ENCODE peak calls at places on chromosomes 3 and 15, in eight cellular contexts. One of them, this sample, is unnamed.

GRCh38 chr3:62554264-62554799 is 181.0 kb upstream of the FEZF2 start:
- DNase-seq in ELF-1: no peak
- DNase-seq in EL: no peak
- DNase-seq in foreskin fibroblast: no peak
- DNase-seq in SW480: peak; percentile 20
- DNase-seq in pons: no peak
- DNase-seq in stimulated activated CD4-positive, alpha-beta T cell treated with anti-CD3 and anti-CD28 coated beads, Interleukin-4, amount 100 ng/mL, for 4 hours: no peak
- DNase-seq in KBM-7: no peak
- DNase-seq in this sample: no peak

GRCh38 chr3:177824190-177824786 is 627.0 kb upstream of the TBL1XR1 start:
- DNase-seq in ELF-1: no peak
- DNase-seq in EL: peak; percentile 66
- DNase-seq in foreskin fibroblast: peak; percentile 27
- DNase-seq in SW480: no peak
- DNase-seq in pons: peak; percentile 31
- DNase-seq in stimulated activated CD4-positive, alpha-beta T cell treated with anti-CD3 and anti-CD28 coated beads, Interleukin-4, amount 100 ng/mL, for 4 hours: no peak
- DNase-seq in KBM-7: no peak
- DNase-seq in this sample: no peak

GRCh38 chr15:90188914-90189748 is 12.0 kb upstream of the SEMA4B start:
- DNase-seq in ELF-1: no peak
- DNase-seq in EL: no peak
- DNase-seq in foreskin fibroblast: no peak
- DNase-seq in SW480: no peak
- DNase-seq in pons: no peak
- DNase-seq in stimulated activated CD4-positive, alpha-beta T cell treated with anti-CD3 and anti-CD28 coated beads, Interleukin-4, amount 100 ng/mL, for 4 hours: no peak
- DNase-seq in KBM-7: peak; percentile 78
- DNase-seq in this sample: peak; percentile 31

GRCh38 chr15:88791637-88792036 is 11.6 kb upstream of the ACAN start:
- DNase-seq in ELF-1: no peak
- DNase-seq in EL: no peak
- DNase-seq in foreskin fibroblast: no peak
- DNase-seq in SW480: no peak
- DNase-seq in pons: no peak
- DNase-seq in stimulated activated CD4-positive, alpha-beta T cell treated with anti-CD3 and anti-CD28 coated beads, Interleukin-4, amount 100 ng/mL, for 4 hours: no peak
- DNase-seq in KBM-7: no peak
- DNase-seq in this sample: no peak

GRCh38 chr3:29747991-29748390 is 467.1 kb downstream of the RBMS3 start:
- DNase-seq in ELF-1: no peak
- DNase-seq in EL: no peak
- DNase-seq in foreskin fibroblast: no peak
- DNase-seq in SW480: no peak
- DNase-seq in pons: no peak
- DNase-seq in stimulated activated CD4-positive, alpha-beta T cell treated with anti-CD3 and anti-CD28 coated beads, Interleukin-4, amount 100 ng/mL, for 4 hours: no peak
- DNase-seq in KBM-7: no peak
- DNase-seq in this sample: no peak

GRCh38 chr3:193563429-193563828 is 8.7 kb upstream of the ATP13A4 start:
- DNase-seq in ELF-1: no peak
- DNase-seq in EL: no peak
- DNase-seq in foreskin fibroblast: no peak
- DNase-seq in SW480: no peak
- DNase-seq in pons: no peak
- DNase-seq in stimulated activated CD4-positive, alpha-beta T cell treated with anti-CD3 and anti-CD28 coated beads, Interleukin-4, amount 100 ng/mL, for 4 hours: no peak
- DNase-seq in KBM-7: no peak
- DNase-seq in this sample: no peak

GRCh38 chr3:116614795-116615362 is 94.7 kb upstream of the TUSC7 start:
- DNase-seq in ELF-1: peak; percentile 3
- DNase-seq in EL: no peak
- DNase-seq in foreskin fibroblast: no peak
- DNase-seq in SW480: peak; percentile 37
- DNase-seq in pons: peak; percentile 42
- DNase-seq in stimulated activated CD4-positive, alpha-beta T cell treated with anti-CD3 and anti-CD28 coated beads, Interleukin-4, amount 100 ng/mL, for 4 hours: no peak
- DNase-seq in KBM-7: no peak
- DNase-seq in this sample: no peak

GRCh38 chr15:31278056-31278445 is 48.6 kb upstream of the KLF13 start:
- DNase-seq in ELF-1: peak; percentile 37
- DNase-seq in EL: no peak
- DNase-seq in foreskin fibroblast: no peak
- DNase-seq in SW480: no peak
- DNase-seq in pons: no peak
- DNase-seq in stimulated activated CD4-positive, alpha-beta T cell treated with anti-CD3 and anti-CD28 coated beads, Interleukin-4, amount 100 ng/mL, for 4 hours: no peak
- DNase-seq in KBM-7: no peak
- DNase-seq in this sample: no peak

GRCh38 chr3:73508330-73508954 is 116.3 kb downstream of the PDZRN3 start:
- DNase-seq in ELF-1: peak; percentile 54
- DNase-seq in EL: peak; percentile 68
- DNase-seq in foreskin fibroblast: peak; percentile 51
- DNase-seq in SW480: peak; percentile 57
- DNase-seq in pons: peak; percentile 84
- DNase-seq in stimulated activated CD4-positive, alpha-beta T cell treated with anti-CD3 and anti-CD28 coated beads, Interleukin-4, amount 100 ng/mL, for 4 hours: no peak
- DNase-seq in KBM-7: peak; percentile 37
- DNase-seq in this sample: peak; percentile 63

GRCh38 chr3:13346481-13347389 is 73.4 kb downstream of the NUP210 start:
- DNase-seq in ELF-1: peak; percentile 69
- DNase-seq in EL: no peak
- DNase-seq in foreskin fibroblast: no peak
- DNase-seq in SW480: no peak
- DNase-seq in pons: peak; percentile 19
- DNase-seq in stimulated activated CD4-positive, alpha-beta T cell treated with anti-CD3 and anti-CD28 coated beads, Interleukin-4, amount 100 ng/mL, for 4 hours: peak; percentile 56
- DNase-seq in KBM-7: peak; percentile 67
- DNase-seq in this sample: no peak

GRCh38 chr15:80152896-80153876 is at the start of gene FAH:
- DNase-seq in ELF-1: peak; percentile 57
- DNase-seq in EL: peak; percentile 49
- DNase-seq in foreskin fibroblast: peak; percentile 46
- DNase-seq in SW480: peak; percentile 44
- DNase-seq in pons: no peak
- DNase-seq in stimulated activated CD4-positive, alpha-beta T cell treated with anti-CD3 and anti-CD28 coated beads, Interleukin-4, amount 100 ng/mL, for 4 hours: peak; percentile 12
- DNase-seq in KBM-7: peak; percentile 80
- DNase-seq in this sample: peak; percentile 73

GRCh38 chr3:10926441-10926830 is 66.1 kb upstream of the SLC6A1 start:
- DNase-seq in ELF-1: no peak
- DNase-seq in EL: no peak
- DNase-seq in foreskin fibroblast: no peak
- DNase-seq in SW480: no peak
- DNase-seq in pons: no peak
- DNase-seq in stimulated activated CD4-positive, alpha-beta T cell treated with anti-CD3 and anti-CD28 coated beads, Interleukin-4, amount 100 ng/mL, for 4 hours: no peak
- DNase-seq in KBM-7: no peak
- DNase-seq in this sample: no peak

GRCh38 chr3:145817870-145818483 is 343.0 kb downstream of the PLOD2 start:
- DNase-seq in ELF-1: no peak
- DNase-seq in EL: no peak
- DNase-seq in foreskin fibroblast: no peak
- DNase-seq in SW480: no peak
- DNase-seq in pons: no peak
- DNase-seq in stimulated activated CD4-positive, alpha-beta T cell treated with anti-CD3 and anti-CD28 coated beads, Interleukin-4, amount 100 ng/mL, for 4 hours: no peak
- DNase-seq in KBM-7: no peak
- DNase-seq in this sample: no peak

GRCh38 chr15:53473886-53474285 is 285.6 kb downstream of the WDR72 start:
- DNase-seq in ELF-1: no peak
- DNase-seq in EL: no peak
- DNase-seq in foreskin fibroblast: no peak
- DNase-seq in SW480: no peak
- DNase-seq in pons: no peak
- DNase-seq in stimulated activated CD4-positive, alpha-beta T cell treated with anti-CD3 and anti-CD28 coated beads, Interleukin-4, amount 100 ng/mL, for 4 hours: no peak
- DNase-seq in KBM-7: no peak
- DNase-seq in this sample: no peak

GRCh38 chr3:180284331-180285110 is 247.8 kb upstream of the PEX5L start:
- DNase-seq in ELF-1: no peak
- DNase-seq in EL: peak; percentile 7
- DNase-seq in foreskin fibroblast: no peak
- DNase-seq in SW480: no peak
- DNase-seq in pons: no peak
- DNase-seq in stimulated activated CD4-positive, alpha-beta T cell treated with anti-CD3 and anti-CD28 coated beads, Interleukin-4, amount 100 ng/mL, for 4 hours: no peak
- DNase-seq in KBM-7: no peak
- DNase-seq in this sample: no peak

GRCh38 chr3:69698728-69699127 is 40.5 kb upstream of the MITF start:
- DNase-seq in ELF-1: no peak
- DNase-seq in EL: no peak
- DNase-seq in foreskin fibroblast: peak; percentile 60
- DNase-seq in SW480: no peak
- DNase-seq in pons: no peak
- DNase-seq in stimulated activated CD4-positive, alpha-beta T cell treated with anti-CD3 and anti-CD28 coated beads, Interleukin-4, amount 100 ng/mL, for 4 hours: no peak
- DNase-seq in KBM-7: no peak
- DNase-seq in this sample: no peak

GRCh38 chr3:190747566-190747965 is 114.9 kb downstream of the GMNC start:
- DNase-seq in ELF-1: no peak
- DNase-seq in EL: no peak
- DNase-seq in foreskin fibroblast: no peak
- DNase-seq in SW480: no peak
- DNase-seq in pons: no peak
- DNase-seq in stimulated activated CD4-positive, alpha-beta T cell treated with anti-CD3 and anti-CD28 coated beads, Interleukin-4, amount 100 ng/mL, for 4 hours: no peak
- DNase-seq in KBM-7: no peak
- DNase-seq in this sample: no peak

GRCh38 chr3:196502775-196503181 is 790 bp downstream of the RNF168 start:
- DNase-seq in ELF-1: peak; percentile 41
- DNase-seq in EL: peak; percentile 91
- DNase-seq in foreskin fibroblast: peak; percentile 83
- DNase-seq in SW480: peak; percentile 81
- DNase-seq in pons: peak; percentile 52
- DNase-seq in stimulated activated CD4-positive, alpha-beta T cell treated with anti-CD3 and anti-CD28 coated beads, Interleukin-4, amount 100 ng/mL, for 4 hours: peak; percentile 20
- DNase-seq in KBM-7: peak; percentile 68
- DNase-seq in this sample: peak; percentile 51

GRCh38 chr3:127473244-127474024 is 117.1 kb downstream of the TPRA1 start:
- DNase-seq in ELF-1: peak; percentile 97
- DNase-seq in EL: no peak
- DNase-seq in foreskin fibroblast: no peak
- DNase-seq in SW480: no peak
- DNase-seq in pons: no peak
- DNase-seq in stimulated activated CD4-positive, alpha-beta T cell treated with anti-CD3 and anti-CD28 coated beads, Interleukin-4, amount 100 ng/mL, for 4 hours: no peak
- DNase-seq in KBM-7: peak; percentile 35
- DNase-seq in this sample: no peak

GRCh38 chr15:73022156-73022555 is 30.1 kb upstream of the NEO1 start:
- DNase-seq in ELF-1: no peak
- DNase-seq in EL: no peak
- DNase-seq in foreskin fibroblast: peak; percentile 10
- DNase-seq in SW480: no peak
- DNase-seq in pons: peak; percentile 21
- DNase-seq in stimulated activated CD4-positive, alpha-beta T cell treated with anti-CD3 and anti-CD28 coated beads, Interleukin-4, amount 100 ng/mL, for 4 hours: no peak
- DNase-seq in KBM-7: no peak
- DNase-seq in this sample: no peak

GRCh38 chr3:168990111-168990510 is 673.4 kb downstream of the MECOM start:
- DNase-seq in ELF-1: no peak
- DNase-seq in EL: no peak
- DNase-seq in foreskin fibroblast: no peak
- DNase-seq in SW480: no peak
- DNase-seq in pons: no peak
- DNase-seq in stimulated activated CD4-positive, alpha-beta T cell treated with anti-CD3 and anti-CD28 coated beads, Interleukin-4, amount 100 ng/mL, for 4 hours: no peak
- DNase-seq in KBM-7: no peak
- DNase-seq in this sample: peak; percentile 34

GRCh38 chr15:68791431-68792283 is 29.0 kb downstream of the ANP32A start:
- DNase-seq in ELF-1: peak; percentile 44
- DNase-seq in EL: no peak
- DNase-seq in foreskin fibroblast: no peak
- DNase-seq in SW480: no peak
- DNase-seq in pons: no peak
- DNase-seq in stimulated activated CD4-positive, alpha-beta T cell treated with anti-CD3 and anti-CD28 coated beads, Interleukin-4, amount 100 ng/mL, for 4 hours: peak; percentile 14
- DNase-seq in KBM-7: peak; percentile 65
- DNase-seq in this sample: no peak

GRCh38 chr15:62770752-62771151 is 271.8 kb upstream of the TPM1 start:
- DNase-seq in ELF-1: peak; percentile 46
- DNase-seq in EL: peak; percentile 94
- DNase-seq in foreskin fibroblast: peak; percentile 75
- DNase-seq in SW480: peak; percentile 76
- DNase-seq in pons: no peak
- DNase-seq in stimulated activated CD4-positive, alpha-beta T cell treated with anti-CD3 and anti-CD28 coated beads, Interleukin-4, amount 100 ng/mL, for 4 hours: no peak
- DNase-seq in KBM-7: no peak
- DNase-seq in this sample: no peak

GRCh38 chr3:15606434-15606891 is 4.9 kb downstream of the BTD start:
- DNase-seq in ELF-1: no peak
- DNase-seq in EL: no peak
- DNase-seq in foreskin fibroblast: no peak
- DNase-seq in SW480: no peak
- DNase-seq in pons: no peak
- DNase-seq in stimulated activated CD4-positive, alpha-beta T cell treated with anti-CD3 and anti-CD28 coated beads, Interleukin-4, amount 100 ng/mL, for 4 hours: no peak
- DNase-seq in KBM-7: no peak
- DNase-seq in this sample: no peak

GRCh38 chr3:64600246-64600645 is 87.6 kb downstream of the ADAMTS9 start:
- DNase-seq in ELF-1: no peak
- DNase-seq in EL: no peak
- DNase-seq in foreskin fibroblast: no peak
- DNase-seq in SW480: no peak
- DNase-seq in pons: no peak
- DNase-seq in stimulated activated CD4-positive, alpha-beta T cell treated with anti-CD3 and anti-CD28 coated beads, Interleukin-4, amount 100 ng/mL, for 4 hours: no peak
- DNase-seq in KBM-7: no peak
- DNase-seq in this sample: no peak

GRCh38 chr15:47293763-47294162 is 423.5 kb upstream of the SEMA6D start:
- DNase-seq in ELF-1: no peak
- DNase-seq in EL: peak; percentile 32
- DNase-seq in foreskin fibroblast: peak; percentile 86
- DNase-seq in SW480: no peak
- DNase-seq in pons: peak; percentile 36
- DNase-seq in stimulated activated CD4-positive, alpha-beta T cell treated with anti-CD3 and anti-CD28 coated beads, Interleukin-4, amount 100 ng/mL, for 4 hours: no peak
- DNase-seq in KBM-7: no peak
- DNase-seq in this sample: no peak

GRCh38 chr15:20356444-20357138 is 185.0 kb downstream of the GOLGA6L6 start:
- DNase-seq in ELF-1: peak; percentile 91
- DNase-seq in EL: no peak
- DNase-seq in foreskin fibroblast: no peak
- DNase-seq in SW480: peak; percentile 62
- DNase-seq in pons: peak; percentile 75
- DNase-seq in stimulated activated CD4-positive, alpha-beta T cell treated with anti-CD3 and anti-CD28 coated beads, Interleukin-4, amount 100 ng/mL, for 4 hours: peak; percentile 82
- DNase-seq in KBM-7: peak; percentile 88
- DNase-seq in this sample: no peak

GRCh38 chr15:43516185-43516584 is 1.2 kb upstream of the MAP1A start:
- DNase-seq in ELF-1: no peak
- DNase-seq in EL: peak; percentile 57
- DNase-seq in foreskin fibroblast: peak; percentile 81
- DNase-seq in SW480: no peak
- DNase-seq in pons: peak; percentile 54
- DNase-seq in stimulated activated CD4-positive, alpha-beta T cell treated with anti-CD3 and anti-CD28 coated beads, Interleukin-4, amount 100 ng/mL, for 4 hours: no peak
- DNase-seq in KBM-7: no peak
- DNase-seq in this sample: no peak

GRCh38 chr15:76253851-76254440 is 57.3 kb downstream of the ETFA start:
- DNase-seq in ELF-1: peak; percentile 69
- DNase-seq in EL: no peak
- DNase-seq in foreskin fibroblast: no peak
- DNase-seq in SW480: no peak
- DNase-seq in pons: no peak
- DNase-seq in stimulated activated CD4-positive, alpha-beta T cell treated with anti-CD3 and anti-CD28 coated beads, Interleukin-4, amount 100 ng/mL, for 4 hours: no peak
- DNase-seq in KBM-7: no peak
- DNase-seq in this sample: no peak